ENCODE peak calls at places on chromosomes 13 and 19, in seven cellular contexts. B is PC-3; A is CD8-positive, alpha-beta T cell; O is left ventricle myocardium inferior; Y is HFF-Myc; V is hepatocyte; F is epithelial cell of esophagus. Z is an unnamed sample.

GRCh38 chr13:85148009-85148408 is 651.2 kb downstream of the SLITRK6 start:
- DNase-seq in B (no peak), A (no peak), Y (no peak), V (peak), F (peak), O (no peak), Z (peak)

GRCh38 chr13:79749556-79749955 is 268.6 kb downstream of the NDFIP2 start:
- DNase-seq in O (no peak), F (no peak), B (no peak), A (no peak), Y (no peak), V (no peak), Z (no peak)

GRCh38 chr13:110017379-110017778 is 231.0 kb upstream of the IRS2 start:
- DNase-seq in V (peak), Y (peak), A (no peak), B (peak), F (peak), O (no peak), Z (no peak)

GRCh38 chr13:102642475-102642874 is 45.7 kb downstream of the TPP2 start:
- DNase-seq in B (no peak), Y (no peak), V (no peak), A (no peak), O (peak), F (peak), Z (no peak)

GRCh38 chr13:46131705-46132104 is 26.9 kb upstream of the CPB2 start:
- DNase-seq in V (no peak), O (no peak), F (no peak), A (no peak), Y (no peak), B (no peak), Z (no peak)

GRCh38 chr13:38758278-38758677 is 71.4 kb downstream of the FREM2 start:
- DNase-seq in Y (no peak), B (no peak), V (no peak), A (no peak), F (no peak), O (no peak), Z (no peak)

GRCh38 chr19:4372630-4373367 is 27.5 kb downstream of the SH3GL1 start:
- DNase-seq in B (no peak), V (no peak), A (no peak), F (no peak), Y (no peak), O (no peak), Z (no peak)

GRCh38 chr19:3507371-3508120 is 1.4 kb downstream of the FZR1 start:
- DNase-seq in F (peak), Y (no peak), V (peak), B (peak), O (no peak), A (no peak), Z (no peak)

GRCh38 chr19:9075064-9075964 is 11.5 kb upstream of the OR1M1 start:
- DNase-seq in B (peak), F (peak), O (peak), V (peak), Y (peak), A (no peak), Z (peak)
- H3K4me3 ChIP-seq in B (peak), F (no peak), O (no peak), V (no peak), Y (no peak), A (no peak), Z (no peak)

GRCh38 chr19:11254662-11255061 is 7.7 kb downstream of the DOCK6 start:
- DNase-seq in A (no peak), Y (no peak), B (peak), V (no peak), F (no peak), O (no peak), Z (no peak)
- TF ChIP-seq CTCF in A (no peak), Y (no peak), B (peak), V (no peak), F (peak), O (peak), Z (peak)

GRCh38 chr13:42715909-42716308 is 65.5 kb upstream of the FAM216B start:
- DNase-seq in A (no peak), V (no peak), F (no peak), O (peak), B (no peak), Y (no peak), Z (no peak)

GRCh38 chr13:42720116-42720857 is 61.1 kb upstream of the FAM216B start:
- DNase-seq in A (no peak), F (peak), B (peak), Y (peak), V (peak), O (no peak), Z (peak)

GRCh38 chr13:42722883-42723539 is 58.4 kb upstream of the FAM216B start:
- DNase-seq in B (no peak), A (no peak), O (no peak), Y (no peak), V (no peak), F (no peak), Z (no peak)

DNA sequence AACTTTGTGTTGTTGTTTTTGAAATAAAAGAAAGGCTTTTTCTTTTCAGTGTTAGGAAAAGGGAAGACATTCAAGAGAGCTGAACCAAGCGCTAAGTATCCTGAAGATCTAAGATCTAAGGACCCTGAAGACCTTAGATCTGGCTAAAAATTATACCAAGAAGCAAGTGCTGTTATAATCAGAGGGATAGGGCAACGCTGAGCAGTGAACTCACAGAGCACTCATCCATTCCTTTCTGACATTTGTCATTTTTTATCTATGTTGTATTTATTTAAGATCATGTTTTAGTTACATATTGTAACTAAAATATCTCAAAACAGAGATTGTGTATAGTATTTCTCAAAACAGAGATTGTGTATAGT is 60.5 kb upstream of the FAM216B start:
- DNase-seq in B (no peak), F (no peak), Y (no peak), A (no peak), V (no peak), O (no peak), Z (no peak)
- H3K4me3 ChIP-seq in B (no peak), F (no peak), Y (no peak), A (no peak), V (no peak), O (no peak), Z (no peak)

DNA sequence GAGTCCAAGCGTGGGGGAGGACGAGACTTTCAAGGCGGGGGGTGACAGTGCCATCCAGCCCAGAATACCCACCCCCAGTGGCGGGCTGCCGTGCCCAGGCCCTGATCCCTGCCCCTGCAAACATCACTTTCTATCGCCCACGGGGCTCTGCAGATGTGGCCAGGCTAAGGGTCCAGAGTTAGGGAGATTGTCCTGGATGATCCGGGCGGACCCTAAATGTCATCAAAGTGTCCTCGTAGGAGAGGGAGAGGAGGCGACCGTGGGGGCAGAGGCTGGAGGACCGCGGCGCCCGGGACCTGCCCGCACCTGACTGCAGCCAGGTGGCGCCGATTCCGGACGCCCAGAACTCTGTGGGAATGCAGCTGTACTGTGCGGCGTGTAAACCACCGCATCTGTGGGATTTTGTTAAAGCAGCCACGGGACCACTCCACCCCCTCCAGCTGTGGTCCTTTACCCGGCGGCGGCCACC is 32.4 kb downstream of the GJA3 start:
- DNase-seq in F (peak), V (peak), O (no peak), A (no peak), Y (no peak), B (peak), Z (peak)
- TF ChIP-seq CTCF in F (peak), V (peak), O (peak), A (no peak), Y (peak), B (peak), Z (peak)

GRCh38 chr19:45492137-45492626 is 4.7 kb downstream of the RTN2 start:
- DNase-seq in B (no peak), F (no peak), O (no peak), V (no peak), Y (no peak), A (no peak), Z (no peak)
- H3K4me3 ChIP-seq in B (peak), F (peak), O (peak), V (no peak), Y (peak), A (no peak), Z (peak)

GRCh38 chr19:48290341-48290922 is 20.6 kb downstream of the ZNF114 start:
- DNase-seq in B (no peak), A (no peak), Y (no peak), F (peak), V (peak), O (no peak), Z (peak)
- TF ChIP-seq CTCF in B (no peak), A (no peak), Y (peak), F (no peak), V (peak), O (no peak), Z (peak)

GRCh38 chr13:54592201-54592600 is 1563.6 kb downstream of the OLFM4 start:
- DNase-seq in V (no peak), B (no peak), Y (no peak), A (no peak), O (no peak), F (no peak), Z (no peak)

GRCh38 chr13:54593504-54593903 is 1564.9 kb downstream of the OLFM4 start:
- DNase-seq in Y (no peak), O (no peak), V (no peak), A (no peak), B (no peak), F (no peak), Z (no peak)

GRCh38 chr13:54591540-54591939 is 1562.9 kb downstream of the OLFM4 start:
- DNase-seq in Y (no peak), O (no peak), V (no peak), B (no peak), F (no peak), A (no peak), Z (no peak)
- H3K4me3 ChIP-seq in Y (no peak), O (no peak), V (no peak), B (no peak), F (no peak), A (no peak), Z (no peak)

GRCh38 chr13:64529874-64530485 is 2700.2 kb downstream of the PCDH9 start:
- DNase-seq in O (no peak), B (peak), A (no peak), Y (no peak), F (peak), V (peak), Z (peak)
- TF ChIP-seq CTCF in O (peak), B (peak), A (peak), Y (peak), F (peak), V (peak), Z (peak)

DNA sequence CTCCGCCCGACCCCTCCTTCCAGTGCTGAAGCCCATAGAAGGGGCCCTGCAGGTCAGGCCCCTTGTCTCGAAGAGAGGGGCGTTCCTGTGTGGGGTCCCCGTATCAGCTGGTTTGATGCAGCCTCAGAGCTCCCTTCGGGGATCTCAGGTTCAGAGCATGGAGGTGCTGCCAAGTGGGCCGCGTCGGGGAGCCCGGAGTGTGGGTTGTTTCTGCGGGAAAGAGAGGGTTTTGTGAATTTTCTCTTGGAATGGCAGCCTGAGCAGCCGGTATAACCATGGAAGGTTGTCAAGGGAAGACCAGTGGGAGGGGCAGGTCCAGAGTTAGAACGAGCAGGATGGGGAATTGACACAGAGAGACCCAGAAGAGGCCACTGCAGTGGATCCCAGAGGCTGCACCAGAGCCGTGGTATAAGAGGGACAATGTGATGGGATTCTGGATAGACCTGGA is 407 bp downstream of the TRAPPC2B start:
- DNase-seq in A (no peak), V (peak), B (no peak), O (no peak), Y (no peak), F (peak), Z (peak)
- H3K4me3 ChIP-seq in A (peak), V (peak), B (peak), O (peak), Y (peak), F (peak), Z (peak)

GRCh38 chr13:82758056-82758455 is 1124.2 kb downstream of the SLITRK1 start:
- DNase-seq in O (no peak), A (no peak), Y (peak), B (peak), V (peak), F (peak), Z (peak)
- TF ChIP-seq CTCF in O (no peak), A (no peak), Y (peak), B (peak), V (peak), F (peak), Z (peak)